ENCODE peak calls at places on chromosome X, in seven cellular contexts. Z, M, P, B, Y, T and F are unnamed samples.

GRCh38 chrX:34848281-34848680 is 94.3 kb upstream of the FAM47B start:
- DNase-seq in Z (no peak), B (no peak), T (no peak), P (peak; percentile 55), M (no peak), Y (no peak), F (no peak)

GRCh38 chrX:374566-374965 is 12.1 kb downstream of the PPP2R3B start:
- DNase-seq in P (no peak), Z (no peak), M (no peak), T (no peak), Y (peak; percentile 36), B (no peak), F (peak; percentile 38)

GRCh38 chrX:56790778-56791177 is 61.7 kb downstream of the NBDY start:
- DNase-seq in Z (no peak), B (no peak), M (no peak), P (no peak), T (no peak), Y (no peak), F (no peak)

GRCh38 chrX:103586314-103586646 is 965 bp downstream of the TCEAL4 start:
- DNase-seq in M (peak; percentile 40), Y (peak; percentile 15), Z (peak; percentile 9), P (peak; percentile 12), B (no peak), T (no peak), F (no peak)

GRCh38 chrX:139091878-139092277 is 380.4 kb upstream of the FGF13 start:
- DNase-seq in B (no peak), P (no peak), T (no peak), Z (no peak), M (no peak), Y (no peak), F (no peak)

GRCh38 chrX:102832661-102833060 is 104.4 kb upstream of the RAB40AL start:
- DNase-seq in Z (no peak), Y (no peak), T (no peak), B (no peak), M (no peak), P (peak; percentile 53), F (no peak)

GRCh38 chrX:105228602-105229001 is 8.1 kb upstream of the TEX13A start:
- DNase-seq in Y (no peak), Z (no peak), B (no peak), T (no peak), M (no peak), P (no peak), F (no peak)

GRCh38 chrX:135740683-135741149 is 27.3 kb downstream of the CT45A3 start:
- DNase-seq in M (no peak), P (no peak), Y (peak; percentile 57), B (peak; percentile 64), Z (peak; percentile 44), T (no peak), F (no peak)

GRCh38 chrX:22147214-22147613 is 115.1 kb downstream of the PHEX start:
- DNase-seq in T (no peak), Y (no peak), P (no peak), Z (no peak), B (no peak), M (no peak), F (no peak)

GRCh38 chrX:17697191-17697590 is 40.1 kb upstream of the SCML1 start:
- DNase-seq in Y (no peak), P (peak; percentile 39), B (peak; percentile 6), Z (no peak), M (no peak), T (no peak), F (no peak)

GRCh38 chrX:124506031-124506430 is 159.7 kb downstream of the SH2D1A start:
- DNase-seq in P (no peak), Z (no peak), M (no peak), Y (no peak), T (no peak), B (no peak), F (no peak)

GRCh38 chrX:120242807-120243206 is 7.8 kb upstream of the ZBTB33 start:
- DNase-seq in B (no peak), Z (no peak), T (no peak), Y (no peak), P (no peak), M (no peak), F (no peak)

GRCh38 chrX:120244735-120245498 is 5.7 kb upstream of the ZBTB33 start:
- DNase-seq in T (peak; percentile 19), M (peak; percentile 75), Y (peak; percentile 64), P (peak; percentile 74), Z (peak; percentile 83), B (peak; percentile 59), F (peak; percentile 57)

GRCh38 chrX:120238947-120239346 is 11.7 kb upstream of the ZBTB33 start:
- DNase-seq in Y (no peak), Z (no peak), M (no peak), B (no peak), P (no peak), T (no peak), F (no peak)

DNA sequence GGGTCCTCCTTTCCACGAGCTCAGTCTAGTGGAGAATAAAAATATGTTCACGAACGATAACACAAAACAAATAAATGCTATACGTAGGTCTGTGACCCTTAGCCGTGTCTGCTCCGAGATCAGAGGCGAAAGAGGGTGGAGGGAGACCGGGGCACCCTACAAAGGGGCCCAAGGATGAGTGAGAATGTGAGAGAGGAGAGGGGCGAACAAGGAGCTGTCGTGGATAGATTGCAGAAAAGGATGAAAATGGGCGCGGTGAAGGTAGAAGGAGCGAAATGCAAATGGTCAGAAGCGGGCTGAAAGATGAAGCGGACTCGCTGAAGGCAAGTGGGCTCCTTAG is 6.2 kb upstream of the ZBTB33 start:
- DNase-seq in P (no peak), B (no peak), Z (no peak), M (no peak), Y (no peak), T (no peak), F (no peak)
- TF ChIP-seq CTCF in P (no peak), B (no peak), Z (no peak), M (no peak), Y (no peak), T (no peak), F (no peak)

DNA sequence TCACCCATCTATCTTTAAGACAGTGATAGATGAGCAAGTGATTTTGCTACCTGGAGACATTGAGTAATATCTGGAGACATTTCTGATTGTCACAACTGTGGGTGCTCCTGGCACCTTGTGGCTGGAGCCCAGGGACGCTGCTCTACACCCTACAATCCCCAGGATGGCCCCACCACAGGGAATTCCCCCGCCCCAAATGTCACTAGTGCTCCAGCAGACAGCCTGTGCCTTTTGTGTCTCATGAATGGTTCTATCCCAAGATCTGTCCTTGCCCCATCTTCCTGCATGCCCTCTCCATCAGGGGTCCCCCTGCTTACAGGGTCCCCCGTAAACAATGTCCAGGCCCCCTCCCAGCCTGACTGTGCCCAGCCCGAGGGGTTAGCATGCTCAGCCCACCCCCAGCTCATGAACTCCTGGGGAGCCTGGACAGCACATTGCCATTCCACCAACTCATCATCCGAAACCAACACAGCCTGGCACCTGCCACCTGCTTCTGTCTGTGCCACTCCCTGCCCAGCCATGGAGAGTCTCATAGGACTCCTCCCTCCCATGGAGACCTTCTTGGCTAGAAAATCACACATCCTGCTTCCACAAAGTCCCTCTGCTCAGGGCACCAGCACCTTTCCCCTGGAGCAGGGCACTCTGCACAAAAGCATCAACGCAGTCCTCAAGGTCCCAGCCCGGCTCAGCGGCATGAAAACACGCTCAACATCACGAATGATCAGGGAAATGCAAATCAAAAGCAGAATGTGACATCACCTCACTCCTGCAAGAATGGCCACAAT is 5.7 kb downstream of the P2RY8 start:
- DNase-seq in B (no peak), P (no peak), Y (peak; percentile 69), T (no peak), Z (no peak), M (no peak), F (no peak)
- TF ChIP-seq CTCF in B (no peak), P (no peak), Y (no peak), T (no peak), Z (no peak), M (no peak), F (no peak)

GRCh38 chrX:15564981-15565579 is 35.7 kb downstream of the ACE2 start:
- DNase-seq in T (peak; percentile 19), M (peak; percentile 73), B (peak; percentile 21), Z (peak; percentile 54), Y (peak; percentile 59), P (peak; percentile 80), F (peak; percentile 56)
- TF ChIP-seq CTCF in T (peak; percentile 68), M (peak; percentile 56), B (peak; percentile 52), Z (peak; percentile 44), Y (peak; percentile 17), P (peak; percentile 95), F (peak; percentile 60)

DNA sequence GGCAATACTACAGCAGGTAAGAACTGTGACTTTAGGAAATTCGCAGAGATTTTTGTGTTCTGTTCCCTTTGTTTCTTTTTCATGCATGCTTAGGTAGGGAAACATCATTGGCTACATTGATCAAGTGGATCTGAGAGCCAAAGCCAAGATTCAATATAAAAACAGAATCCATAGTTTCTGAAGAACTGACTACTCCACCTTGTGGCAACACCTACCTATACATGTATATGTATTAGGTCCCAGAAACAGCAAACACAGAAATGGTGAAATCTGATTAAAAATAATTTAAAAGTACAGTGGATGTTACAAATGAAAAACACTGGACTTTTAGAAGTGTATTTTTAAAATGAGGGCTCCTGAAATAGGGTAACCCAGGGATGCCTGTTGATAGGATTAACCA is 322.6 kb upstream of the MAOA start:
- DNase-seq in B (peak; percentile 23), Y (no peak), Z (peak; percentile 10), P (no peak), T (no peak), M (no peak), F (no peak)
- TF ChIP-seq CTCF in B (peak; percentile 28), Y (peak; percentile 38), Z (no peak), P (peak; percentile 48), T (peak; percentile 47), M (no peak), F (no peak)